ENCODE peak calls at places on chromosomes 5 and 9, in seven cellular contexts. Q is NCI-H1694 treated with DMSO at 0.1 percent for 48 hours, Y is nucleus accumbens, H is right lobe of liver, A is fibroblast of mammary gland, E is NAMALWA, Z is C1 segment of cervical spinal cord. W is an unnamed sample.

GRCh38 chr5:1343931-1344901 is 683 bp downstream of the CLPTM1L start:
- DNase-seq in A (peak), Q (no peak), E (peak), Z (no peak), Y (no peak), H (no peak), W (no peak)

GRCh38 chr5:150190503-150190973 is 676 bp downstream of the SLC6A7 start:
- DNase-seq in H (no peak), E (no peak), Y (no peak), Z (no peak), Q (no peak), A (no peak), W (no peak)

GRCh38 chr5:52999357-52999949 is 10.3 kb downstream of the ITGA2 start:
- DNase-seq in A (peak), Q (no peak), E (no peak), Z (no peak), H (no peak), Y (no peak), W (no peak)

GRCh38 chr9:121896545-121896943 is 196.6 kb downstream of the TTLL11 start:
- DNase-seq in Y (no peak), Z (no peak), Q (no peak), A (peak), E (no peak), H (no peak), W (no peak)

GRCh38 chr9:38284039-38284767 is 108.3 kb upstream of the ALDH1B1 start:
- DNase-seq in E (no peak), H (no peak), Y (no peak), A (no peak), Q (no peak), Z (no peak), W (no peak)

GRCh38 chr5:172151661-172152210 is 36.3 kb downstream of the STK10 start:
- DNase-seq in Q (no peak), H (no peak), A (no peak), Z (no peak), E (no peak), Y (no peak), W (peak)

GRCh38 chr9:14348241-14349140 is 34.5 kb upstream of the NFIB start:
- DNase-seq in A (no peak), H (no peak), Q (no peak), Y (peak), Z (no peak), E (no peak), W (no peak)

GRCh38 chr9:88922091-88922490 is 69.2 kb upstream of the S1PR3 start:
- DNase-seq in Y (no peak), Q (no peak), Z (no peak), H (no peak), E (peak), A (no peak), W (no peak)

GRCh38 chr9:121700165-121700830 is 48.9 kb downstream of the DAB2IP start:
- DNase-seq in E (no peak), A (peak), Y (peak), Q (no peak), Z (peak), H (no peak), W (peak)

GRCh38 chr9:981491-981898 is 5.0 kb downstream of the DMRT3 start:
- DNase-seq in Q (no peak), H (no peak), Z (no peak), A (no peak), Y (no peak), E (no peak), W (no peak)

GRCh38 chr5:157516016-157516415 is 56.0 kb downstream of the NIPAL4 start:
- DNase-seq in A (peak), E (no peak), H (no peak), Q (no peak), Z (no peak), Y (no peak), W (no peak)

GRCh38 chr5:77028631-77029375 is 1.4 kb upstream of the AGGF1 start:
- DNase-seq in Z (peak), Q (no peak), E (no peak), H (no peak), A (no peak), Y (no peak), W (no peak)

GRCh38 chr9:13845460-13845859 is 468.5 kb downstream of the NFIB start:
- DNase-seq in E (no peak), Q (no peak), H (no peak), Y (no peak), Z (no peak), A (peak), W (no peak)

GRCh38 chr5:44827681-44828080 is 18.9 kb downstream of the MRPS30 start:
- DNase-seq in Z (no peak), A (no peak), E (no peak), Q (no peak), H (no peak), Y (no peak), W (no peak)

GRCh38 chr5:140565024-140565779 is 574 bp downstream of the SLC35A4 start:
- DNase-seq in Z (no peak), Q (no peak), Y (no peak), E (peak), A (peak), H (no peak), W (no peak)

GRCh38 chr9:19769213-19769612 is 19.6 kb downstream of the SLC24A2 start:
- DNase-seq in H (no peak), E (no peak), Q (no peak), Z (no peak), Y (no peak), A (no peak), W (no peak)

GRCh38 chr5:59496524-59497134 is 396.9 kb downstream of the PDE4D start:
- DNase-seq in Y (no peak), E (peak), Q (no peak), Z (no peak), H (no peak), A (peak), W (no peak)

GRCh38 chr9:114776683-114777399 is 29.0 kb downstream of the TNFSF15 start:
- DNase-seq in A (no peak), H (no peak), Y (no peak), Q (no peak), E (no peak), Z (no peak), W (no peak)

GRCh38 chr9:92642599-92642998 is 27.3 kb downstream of the IPPK start:
- DNase-seq in Y (no peak), A (no peak), Q (no peak), Z (no peak), H (no peak), E (no peak), W (no peak)

GRCh38 chr5:62649025-62649424 is 70.4 kb downstream of the LRRC70 start:
- DNase-seq in Q (no peak), Z (no peak), H (no peak), E (no peak), Y (no peak), A (no peak), W (no peak)

GRCh38 chr9:129338701-129339445 is 160.8 kb upstream of the IER5L start:
- DNase-seq in A (peak), E (no peak), Z (no peak), Q (no peak), Y (no peak), H (no peak), W (no peak)

GRCh38 chr9:105079457-105079856 is 151.5 kb upstream of the ABCA1 start:
- DNase-seq in Y (no peak), E (no peak), H (no peak), A (no peak), Q (no peak), Z (no peak), W (no peak)

GRCh38 chr9:87271696-87272477 is 225.8 kb upstream of the DAPK1 start:
- DNase-seq in H (no peak), Y (no peak), Q (no peak), A (no peak), Z (no peak), E (no peak), W (no peak)

GRCh38 chr9:32928145-32928763 is 73.2 kb downstream of the APTX start:
- DNase-seq in A (peak), H (no peak), Z (no peak), Y (no peak), Q (no peak), E (no peak), W (no peak)

GRCh38 chr9:104911029-104911607 is 16.8 kb downstream of the ABCA1 start:
- DNase-seq in A (peak), Y (no peak), E (no peak), Z (no peak), Q (no peak), H (no peak), W (no peak)

GRCh38 chr5:8943301-8943700 is 602.6 kb downstream of the SEMA5A start:
- DNase-seq in E (no peak), Q (no peak), H (no peak), Y (no peak), Z (no peak), A (peak), W (no peak)

GRCh38 chr5:134026521-134027202 is 21.9 kb upstream of the VDAC1 start:
- DNase-seq in Q (peak), Z (no peak), Y (no peak), A (peak), H (peak), E (peak), W (no peak)

GRCh38 chr5:43281840-43282658 is 31.2 kb downstream of the HMGCS1 start:
- DNase-seq in E (no peak), A (peak), Q (no peak), Z (no peak), Y (no peak), H (no peak), W (no peak)

GRCh38 chr9:21559402-21560280 is 77.5 kb upstream of the IFNE start:
- DNase-seq in Y (no peak), Q (no peak), Z (peak), H (peak), E (no peak), A (peak), W (peak)

GRCh38 chr9:111525056-111525977 is at the start of gene ZNF483:
- DNase-seq in A (peak), Y (peak), H (peak), E (peak), Q (peak), Z (peak), W (peak)

GRCh38 chr5:37478086-37478485 is 99.0 kb downstream of the WDR70 start:
- DNase-seq in Y (no peak), Z (no peak), E (no peak), A (no peak), Q (no peak), H (no peak), W (no peak)

GRCh38 chr9:133429216-133429613 is 7.0 kb downstream of the ADAMTS13 start:
- DNase-seq in E (no peak), Q (no peak), Y (no peak), Z (no peak), H (no peak), A (no peak), W (no peak)

GRCh38 chr5:93250431-93250830 is 330.6 kb downstream of the NR2F1-AS1 start:
- DNase-seq in Z (no peak), Y (no peak), E (no peak), H (no peak), Q (no peak), A (no peak), W (no peak)

GRCh38 chr9:126952180-126952960 is 37.8 kb downstream of the RALGPS1 start:
- DNase-seq in A (peak), Z (no peak), H (no peak), Q (no peak), E (no peak), Y (no peak), W (no peak)

GRCh38 chr5:78500028-78500427 is 139.6 kb downstream of the SCAMP1 start:
- DNase-seq in Q (no peak), Z (no peak), H (no peak), Y (no peak), A (peak), E (no peak), W (no peak)

W was measured in sciatic nerve.